ENCODE peak calls at places on chromosomes 11 and 22, in seven cellular contexts. T is A549, F is ovary, B is transverse colon, U is esophagus muscularis mucosa, X is suprapubic skin, I is upper lobe of left lung. S is an unnamed sample. For H3K9me3, the result is how much of the 10 kb centered on the place peaks cover.

GRCh38 chr11:63508009-63508408 is 2.1 kb downstream of the LGALS12 start:
- DNase-seq in B (no peak), X (no peak), U (no peak), I (peak), F (no peak), T (peak), S (no peak)

GRCh38 chr22:49431559-49431958 is 396.1 kb downstream of the BRD1 start:
- DNase-seq in F (no peak), B (no peak), I (no peak), T (no peak), X (no peak), U (no peak), S (no peak)

GRCh38 chr11:128463975-128464374 is 123.4 kb downstream of the ETS1 start:
- DNase-seq in X (no peak), I (no peak), F (no peak), B (no peak), T (no peak), U (peak), S (no peak)

GRCh38 chr11:37595845-37596244 is 997.8 kb upstream of the RAG2 start:
- DNase-seq in U (no peak), F (no peak), B (no peak), I (no peak), X (no peak), T (no peak), S (no peak)

GRCh38 chr22:27810566-27810965 is 9.0 kb upstream of the MN1 start:
- DNase-seq in F (peak), I (no peak), T (no peak), B (peak), U (no peak), X (no peak), S (peak)

GRCh38 chr11:93579187-93579773 is 36.1 kb upstream of the SMCO4 start:
- DNase-seq in T (no peak), B (no peak), X (no peak), U (no peak), I (no peak), F (no peak), S (no peak)

GRCh38 chr11:110305169-110306018 is 9.0 kb upstream of the RDX start:
- DNase-seq in F (no peak), B (no peak), U (no peak), X (no peak), I (no peak), T (no peak), S (no peak)

GRCh38 chr22:44341431-44342346 is 28.9 kb upstream of the SHISAL1 start:
- DNase-seq in F (no peak), B (peak), T (no peak), U (no peak), X (no peak), I (peak), S (peak)

GRCh38 chr22:21947040-21948014 is 5.3 kb downstream of the PPM1F start:
- DNase-seq in I (no peak), X (no peak), T (no peak), U (no peak), F (no peak), B (no peak), S (no peak)

GRCh38 chr11:8267831-8268529 is 4.3 kb upstream of the LMO1 start:
- DNase-seq in B (no peak), X (peak), I (peak), U (no peak), T (peak), F (peak), S (no peak)

GRCh38 chr11:130088909-130089668 is 19.4 kb downstream of the APLP2 start:
- DNase-seq in U (no peak), F (no peak), T (no peak), B (no peak), X (no peak), I (no peak), S (no peak)

GRCh38 chr11:104127828-104128227 is 36.1 kb downstream of the PDGFD start:
- DNase-seq in U (no peak), T (no peak), F (no peak), I (no peak), B (no peak), X (no peak), S (no peak)

GRCh38 chr22:39534591-39535301 is 2.2 kb upstream of the RPS19BP1 start:
- DNase-seq in X (peak), B (peak), T (peak), F (peak), U (peak), I (peak), S (peak)
- H3K4me3 ChIP-seq in X (peak), B (no peak), T (no peak), F (peak), U (peak), I (no peak), S (peak)

DNA sequence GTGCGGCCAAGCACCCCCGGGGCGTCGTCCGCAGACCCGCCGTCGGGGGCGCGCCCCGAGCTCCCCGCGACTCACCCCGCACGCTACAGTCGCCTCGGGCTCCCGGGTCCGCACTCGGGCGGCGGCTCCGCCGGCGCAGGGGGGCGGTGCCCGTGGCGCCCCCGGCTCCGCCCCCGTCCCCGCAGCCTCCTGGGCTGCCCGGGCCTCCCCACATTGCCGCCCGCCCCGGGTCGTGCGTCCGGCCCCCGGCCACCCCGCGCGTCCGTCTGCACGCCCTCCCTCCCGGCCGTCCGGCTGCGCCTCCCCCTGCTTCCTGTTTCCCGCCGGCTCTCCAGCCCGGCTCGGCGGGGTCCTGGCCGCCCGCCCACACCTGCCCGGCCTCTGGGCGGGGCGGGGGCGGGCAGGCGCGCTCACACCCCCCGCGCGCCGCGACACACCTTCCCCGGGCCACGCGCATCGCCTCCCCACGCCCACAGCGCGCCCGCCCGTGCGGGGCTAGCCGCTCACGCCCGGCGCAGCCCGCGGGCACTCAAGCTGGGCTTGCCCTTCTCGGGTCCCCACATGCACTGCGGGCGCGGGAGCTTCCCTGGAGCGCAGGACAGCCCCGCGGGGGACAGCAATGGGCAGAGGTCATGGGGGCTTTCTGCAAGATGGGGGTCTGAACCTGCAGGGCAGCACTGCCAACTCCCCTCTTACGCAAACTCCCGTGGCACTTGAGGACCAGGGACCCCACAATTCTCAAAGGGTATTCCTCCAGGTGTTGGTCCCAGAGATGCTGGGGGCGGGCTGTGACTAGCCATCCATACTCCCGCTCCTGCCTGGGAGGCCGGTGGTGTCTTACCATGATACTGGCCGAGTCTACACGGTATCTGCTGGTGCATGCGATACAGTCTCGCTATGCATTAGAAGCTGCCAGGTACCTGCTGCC is at the start of gene CARD10:
- DNase-seq in U (no peak), I (no peak), X (no peak), T (peak), B (peak), F (no peak), S (no peak)
- TF ChIP-seq EP300 in U (no peak), I (no peak), X (no peak), T (no peak), B (no peak), F (no peak), S (no peak)

DNA sequence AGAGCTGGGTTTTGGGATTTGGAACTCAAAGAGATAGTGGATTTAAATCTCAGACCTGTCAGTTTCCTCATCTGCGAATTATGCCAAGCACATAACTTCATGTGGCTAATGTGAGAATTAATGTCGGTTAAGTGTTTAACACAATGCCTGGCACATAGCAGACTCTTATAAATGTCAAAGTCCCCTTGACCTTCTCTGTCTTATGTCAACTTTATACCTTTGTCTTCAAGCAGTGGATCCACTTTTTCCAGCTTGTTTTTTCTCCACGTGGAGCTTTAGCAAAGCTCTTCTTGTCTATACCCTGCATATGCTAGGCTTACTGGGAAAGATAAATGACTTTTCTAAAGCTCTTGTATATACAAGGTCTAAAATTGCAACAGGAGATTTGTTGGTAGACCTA is 318.2 kb upstream of the SORL1-AS1 start:
- DNase-seq in U (no peak), F (no peak), I (no peak), X (no peak), B (no peak), T (no peak), S (no peak)
- H3K9me3 ChIP-seq in U (under half), F (under half), I (under half), X (under half), B (under half), T (under half), S (under half)

GRCh38 chr11:125496465-125496817 is 376 bp upstream of the FEZ1 start:
- DNase-seq in F (peak), I (no peak), B (no peak), X (no peak), T (no peak), U (no peak), S (no peak)
- H3K4me3 ChIP-seq in F (peak), I (peak), B (peak), X (peak), T (peak), U (peak), S (peak)

GRCh38 chr11:68839054-68839865 is 2.5 kb downstream of the CPT1A start:
- DNase-seq in F (peak), U (peak), T (peak), X (peak), B (peak), I (peak), S (peak)
- TF ChIP-seq EP300 in F (peak), U (peak), T (no peak), X (peak), B (peak), I (peak), S (peak)

DNA sequence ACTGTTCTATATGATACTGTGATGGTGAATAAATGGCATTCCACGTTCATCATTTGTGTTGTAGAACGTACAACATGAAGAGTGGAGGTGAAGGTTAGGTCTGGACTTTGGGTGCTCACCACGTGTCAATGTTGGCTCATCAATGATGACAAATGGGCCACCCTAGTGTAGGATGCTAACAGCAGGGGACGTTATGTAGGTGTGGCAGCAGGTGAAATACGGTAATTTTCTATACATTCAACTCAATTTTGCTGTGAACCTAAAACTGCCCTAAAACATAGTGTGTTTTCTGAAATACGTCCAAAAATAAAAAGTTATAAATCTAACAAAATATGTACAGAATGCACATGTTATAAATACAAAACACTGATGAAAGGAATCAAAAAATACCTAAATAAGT is 6.2 kb downstream of the KRTAP5-6 start:
- DNase-seq in B (no peak), U (no peak), I (no peak), F (no peak), X (no peak), T (no peak), S (no peak)
- H3K9me3 ChIP-seq in B (under half), U (under half), I (under half), F (under half), X (under half), T (under half), S (under half)

DNA sequence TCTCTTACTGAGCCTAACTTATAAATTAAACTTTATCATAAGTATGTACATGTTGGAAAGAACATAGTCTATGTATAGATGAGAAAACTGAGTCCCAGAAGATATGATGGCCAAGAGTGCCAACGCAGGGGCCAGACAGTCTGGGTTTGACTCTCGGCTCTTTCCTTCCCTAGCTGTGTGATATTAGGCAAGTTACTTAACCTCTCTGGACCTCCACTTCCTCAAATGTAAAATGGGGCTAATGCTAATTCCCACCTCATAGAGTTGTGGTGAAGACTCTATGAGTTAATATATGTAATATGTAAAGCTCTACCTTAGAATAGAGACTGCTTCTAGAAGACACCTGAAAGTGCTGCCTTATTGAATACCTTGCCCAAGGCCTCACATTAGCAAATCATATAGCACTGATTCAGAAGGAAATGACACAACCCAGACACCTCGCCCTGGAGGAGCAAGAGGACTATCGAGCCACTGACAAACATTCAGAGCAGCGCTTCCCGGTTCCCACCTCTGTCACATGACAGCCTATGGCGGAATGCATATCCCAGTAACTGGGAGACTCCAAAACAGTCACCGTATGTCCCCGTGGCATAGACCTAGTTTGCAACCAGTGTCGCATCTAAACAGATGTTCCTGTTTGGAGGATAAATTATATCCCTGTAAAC is 11.3 kb upstream of the CCDC86 start:
- DNase-seq in I (no peak), U (no peak), B (no peak), X (no peak), F (no peak), T (no peak), S (no peak)
- H3K4me3 ChIP-seq in I (no peak), U (no peak), B (no peak), X (no peak), F (no peak), T (no peak), S (no peak)